ENCODE peak calls at places on chromosomes 3 and 15, in seven cellular contexts. One of them, this sample, is unnamed.

GRCh38 chr3:25448750-25449684 is 21.0 kb downstream of the RARB start:
- DNase-seq in NCI-H82: peak; percentile 11
- DNase-seq in NCI-H345: peak; percentile 11
- DNase-seq in HuH-7.5: peak; percentile 55
- DNase-seq in Jurkat, Clone E6-1: no peak
- DNase-seq in kidney glomerular epithelial cell: no peak
- DNase-seq in stimulated activated naive B cell treated with anti-CD40 and anti-IgM and Interleukin-4, amounts not matched to agents 10 μg/mL and 1 μg/mL and 100 μg/mL, for 72 hours: no peak
- DNase-seq in this sample: no peak

GRCh38 chr15:88615303-88616107 is 5.6 kb upstream of the AEN start:
- DNase-seq in NCI-H82: peak; percentile 60
- DNase-seq in NCI-H345: no peak
- DNase-seq in HuH-7.5: no peak
- DNase-seq in Jurkat, Clone E6-1: no peak
- DNase-seq in kidney glomerular epithelial cell: no peak
- DNase-seq in stimulated activated naive B cell treated with anti-CD40 and anti-IgM and Interleukin-4, amounts not matched to agents 10 μg/mL and 1 μg/mL and 100 μg/mL, for 72 hours: no peak
- DNase-seq in this sample: no peak

GRCh38 chr15:47786371-47786770 is 69.1 kb downstream of the SEMA6D start:
- DNase-seq in NCI-H82: no peak
- DNase-seq in NCI-H345: no peak
- DNase-seq in HuH-7.5: no peak
- DNase-seq in Jurkat, Clone E6-1: no peak
- DNase-seq in kidney glomerular epithelial cell: no peak
- DNase-seq in stimulated activated naive B cell treated with anti-CD40 and anti-IgM and Interleukin-4, amounts not matched to agents 10 μg/mL and 1 μg/mL and 100 μg/mL, for 72 hours: no peak
- DNase-seq in this sample: no peak

GRCh38 chr3:181966387-181966786 is 254.7 kb downstream of the SOX2 start:
- DNase-seq in NCI-H82: no peak
- DNase-seq in NCI-H345: peak; percentile 77
- DNase-seq in HuH-7.5: no peak
- DNase-seq in Jurkat, Clone E6-1: no peak
- DNase-seq in kidney glomerular epithelial cell: no peak
- DNase-seq in stimulated activated naive B cell treated with anti-CD40 and anti-IgM and Interleukin-4, amounts not matched to agents 10 μg/mL and 1 μg/mL and 100 μg/mL, for 72 hours: no peak
- DNase-seq in this sample: no peak

GRCh38 chr3:11818033-11818432 is 28.7 kb downstream of the TAMM41 start:
- DNase-seq in NCI-H82: peak; percentile 61
- DNase-seq in NCI-H345: no peak
- DNase-seq in HuH-7.5: no peak
- DNase-seq in Jurkat, Clone E6-1: no peak
- DNase-seq in kidney glomerular epithelial cell: no peak
- DNase-seq in stimulated activated naive B cell treated with anti-CD40 and anti-IgM and Interleukin-4, amounts not matched to agents 10 μg/mL and 1 μg/mL and 100 μg/mL, for 72 hours: no peak
- DNase-seq in this sample: no peak

GRCh38 chr3:147412491-147412916 is 3.3 kb downstream of the ZIC1 start:
- DNase-seq in NCI-H82: no peak
- DNase-seq in NCI-H345: no peak
- DNase-seq in HuH-7.5: no peak
- DNase-seq in Jurkat, Clone E6-1: no peak
- DNase-seq in kidney glomerular epithelial cell: no peak
- DNase-seq in stimulated activated naive B cell treated with anti-CD40 and anti-IgM and Interleukin-4, amounts not matched to agents 10 μg/mL and 1 μg/mL and 100 μg/mL, for 72 hours: no peak
- DNase-seq in this sample: no peak

GRCh38 chr15:89649716-89650115 is 5.6 kb downstream of the KIF7 start:
- DNase-seq in NCI-H82: no peak
- DNase-seq in NCI-H345: no peak
- DNase-seq in HuH-7.5: no peak
- DNase-seq in Jurkat, Clone E6-1: no peak
- DNase-seq in kidney glomerular epithelial cell: no peak
- DNase-seq in stimulated activated naive B cell treated with anti-CD40 and anti-IgM and Interleukin-4, amounts not matched to agents 10 μg/mL and 1 μg/mL and 100 μg/mL, for 72 hours: no peak
- DNase-seq in this sample: no peak

GRCh38 chr3:172087827-172088580 is 48.6 kb downstream of the FNDC3B start:
- DNase-seq in NCI-H82: no peak
- DNase-seq in NCI-H345: no peak
- DNase-seq in HuH-7.5: no peak
- DNase-seq in Jurkat, Clone E6-1: no peak
- DNase-seq in kidney glomerular epithelial cell: no peak
- DNase-seq in stimulated activated naive B cell treated with anti-CD40 and anti-IgM and Interleukin-4, amounts not matched to agents 10 μg/mL and 1 μg/mL and 100 μg/mL, for 72 hours: no peak
- DNase-seq in this sample: no peak

GRCh38 chr15:51312754-51313390 is 25.5 kb downstream of the CYP19A1 start:
- DNase-seq in NCI-H82: no peak
- DNase-seq in NCI-H345: no peak
- DNase-seq in HuH-7.5: no peak
- DNase-seq in Jurkat, Clone E6-1: no peak
- DNase-seq in kidney glomerular epithelial cell: peak; percentile 78
- DNase-seq in stimulated activated naive B cell treated with anti-CD40 and anti-IgM and Interleukin-4, amounts not matched to agents 10 μg/mL and 1 μg/mL and 100 μg/mL, for 72 hours: no peak
- DNase-seq in this sample: no peak

GRCh38 chr15:65344214-65344908 is 33.4 kb downstream of the IGDCC3 start:
- DNase-seq in NCI-H82: no peak
- DNase-seq in NCI-H345: no peak
- DNase-seq in HuH-7.5: no peak
- DNase-seq in Jurkat, Clone E6-1: no peak
- DNase-seq in kidney glomerular epithelial cell: no peak
- DNase-seq in stimulated activated naive B cell treated with anti-CD40 and anti-IgM and Interleukin-4, amounts not matched to agents 10 μg/mL and 1 μg/mL and 100 μg/mL, for 72 hours: no peak
- DNase-seq in this sample: no peak

GRCh38 chr3:99625237-99625622 is 13.2 kb upstream of the COL8A1 start:
- DNase-seq in NCI-H82: no peak
- DNase-seq in NCI-H345: no peak
- DNase-seq in HuH-7.5: no peak
- DNase-seq in Jurkat, Clone E6-1: no peak
- DNase-seq in kidney glomerular epithelial cell: no peak
- DNase-seq in stimulated activated naive B cell treated with anti-CD40 and anti-IgM and Interleukin-4, amounts not matched to agents 10 μg/mL and 1 μg/mL and 100 μg/mL, for 72 hours: no peak
- DNase-seq in this sample: no peak

This sample was measured in germinal center.